ENCODE peak calls at places on chromosome 11, in six cellular contexts. One of them, this sample, is unnamed.
A peak's percentile ranks its signal among the peaks of the same experiment; 100 is the strongest.

GRCh38 chr11:107014871-107015270 is 3.4 kb downstream of the GUCY1A2 start:
- DNase-seq in cardiac fibroblast: peak; percentile 7
- DNase-seq in tibial nerve: no peak
- DNase-seq in RWPE1: no peak
- DNase-seq in body of pancreas: no peak
- DNase-seq in GM12865: no peak
- DNase-seq in this sample: no peak

GRCh38 chr11:2193099-2193886 is 21.7 kb upstream of the TH start:
- DNase-seq in cardiac fibroblast: no peak
- DNase-seq in GM12865: no peak
- DNase-seq in RWPE1: peak; percentile 54
- DNase-seq in tibial nerve: no peak
- DNase-seq in body of pancreas: no peak
- DNase-seq in this sample: no peak

GRCh38 chr11:111913997-111914396 is 1.5 kb downstream of the HSPB2 start:
- DNase-seq in RWPE1: no peak
- DNase-seq in tibial nerve: peak; percentile 64
- DNase-seq in GM12865: no peak
- DNase-seq in cardiac fibroblast: peak; percentile 88
- DNase-seq in body of pancreas: no peak
- DNase-seq in this sample: no peak

GRCh38 chr11:2860636-2861035 is 24.9 kb downstream of the CDKN1C start:
- DNase-seq in body of pancreas: no peak
- DNase-seq in GM12865: peak; percentile 26
- DNase-seq in cardiac fibroblast: peak; percentile 26
- DNase-seq in RWPE1: peak; percentile 16
- DNase-seq in tibial nerve: no peak
- DNase-seq in this sample: no peak

GRCh38 chr11:2771758-2772466 is 72.1 kb upstream of the KCNQ1OT1 start:
- DNase-seq in RWPE1: no peak
- DNase-seq in body of pancreas: no peak
- DNase-seq in GM12865: no peak
- DNase-seq in tibial nerve: peak; percentile 6
- DNase-seq in cardiac fibroblast: no peak
- DNase-seq in this sample: peak; percentile 23

GRCh38 chr11:118051611-118052461 is 25.0 kb upstream of the TMPRSS4 start:
- DNase-seq in tibial nerve: no peak
- DNase-seq in cardiac fibroblast: no peak
- DNase-seq in GM12865: peak; percentile 74
- DNase-seq in body of pancreas: no peak
- DNase-seq in RWPE1: no peak
- DNase-seq in this sample: no peak

GRCh38 chr11:131875611-131876010 is 505.2 kb downstream of the NTM start:
- DNase-seq in tibial nerve: no peak
- DNase-seq in RWPE1: no peak
- DNase-seq in body of pancreas: no peak
- DNase-seq in GM12865: no peak
- DNase-seq in cardiac fibroblast: peak; percentile 27
- DNase-seq in this sample: no peak

GRCh38 chr11:89176938-89177337 is 737 bp upstream of the TYR start:
- DNase-seq in body of pancreas: no peak
- DNase-seq in tibial nerve: no peak
- DNase-seq in RWPE1: no peak
- DNase-seq in GM12865: no peak
- DNase-seq in cardiac fibroblast: no peak
- DNase-seq in this sample: no peak

GRCh38 chr11:130449246-130449990 is 973 bp downstream of the ADAMTS15 start:
- DNase-seq in body of pancreas: no peak
- DNase-seq in GM12865: no peak
- DNase-seq in cardiac fibroblast: no peak
- DNase-seq in RWPE1: no peak
- DNase-seq in tibial nerve: no peak
- DNase-seq in this sample: no peak

GRCh38 chr11:85663080-85663729 is 1.7 kb downstream of the CREBZF start:
- DNase-seq in RWPE1: no peak
- DNase-seq in GM12865: no peak
- DNase-seq in body of pancreas: no peak
- DNase-seq in cardiac fibroblast: no peak
- DNase-seq in tibial nerve: no peak
- DNase-seq in this sample: no peak

GRCh38 chr11:108947654-108948570 is 283.0 kb downstream of the DDX10 start:
- DNase-seq in body of pancreas: no peak
- DNase-seq in tibial nerve: no peak
- DNase-seq in RWPE1: peak; percentile 77
- DNase-seq in cardiac fibroblast: no peak
- DNase-seq in GM12865: no peak
- DNase-seq in this sample: no peak

GRCh38 chr11:77101043-77101537 is 1.6 kb upstream of the OMP start:
- DNase-seq in RWPE1: no peak
- DNase-seq in body of pancreas: no peak
- DNase-seq in cardiac fibroblast: peak; percentile 42
- DNase-seq in tibial nerve: no peak
- DNase-seq in GM12865: peak; percentile 22
- DNase-seq in this sample: peak; percentile 62

GRCh38 chr11:111331711-111332479 is 33.5 kb downstream of the POU2AF3 start:
- DNase-seq in body of pancreas: no peak
- DNase-seq in GM12865: no peak
- DNase-seq in RWPE1: no peak
- DNase-seq in tibial nerve: no peak
- DNase-seq in cardiac fibroblast: peak; percentile 62
- DNase-seq in this sample: no peak

GRCh38 chr11:3747704-3748103 is 49.6 kb downstream of the NUP98 start:
- DNase-seq in RWPE1: peak; percentile 75
- DNase-seq in tibial nerve: no peak
- DNase-seq in GM12865: no peak
- DNase-seq in cardiac fibroblast: peak; percentile 76
- DNase-seq in body of pancreas: no peak
- DNase-seq in this sample: no peak

GRCh38 chr11:75802913-75803820 is 11.8 kb upstream of the UVRAG start:
- DNase-seq in GM12865: peak; percentile 85
- DNase-seq in body of pancreas: peak; percentile 80
- DNase-seq in RWPE1: peak; percentile 70
- DNase-seq in cardiac fibroblast: peak; percentile 79
- DNase-seq in tibial nerve: peak; percentile 78
- DNase-seq in this sample: peak; percentile 84

GRCh38 chr11:48087422-48087821 is 107.1 kb downstream of the PTPRJ start:
- DNase-seq in RWPE1: no peak
- DNase-seq in cardiac fibroblast: no peak
- DNase-seq in GM12865: no peak
- DNase-seq in body of pancreas: no peak
- DNase-seq in tibial nerve: no peak
- DNase-seq in this sample: no peak

GRCh38 chr11:3093281-3094191 is 36.3 kb upstream of the CARS1 start:
- DNase-seq in GM12865: no peak
- DNase-seq in RWPE1: no peak
- DNase-seq in body of pancreas: no peak
- DNase-seq in tibial nerve: no peak
- DNase-seq in cardiac fibroblast: no peak
- DNase-seq in this sample: peak; percentile 21

GRCh38 chr11:60377737-60378136 is 595 bp upstream of the MS4A7 start:
- DNase-seq in body of pancreas: no peak
- DNase-seq in GM12865: peak; percentile 77
- DNase-seq in RWPE1: no peak
- DNase-seq in tibial nerve: peak; percentile 18
- DNase-seq in cardiac fibroblast: no peak
- DNase-seq in this sample: peak; percentile 58

GRCh38 chr11:86185346-86185745 is 59.2 kb upstream of the EED start:
- DNase-seq in RWPE1: no peak
- DNase-seq in GM12865: no peak
- DNase-seq in cardiac fibroblast: no peak
- DNase-seq in tibial nerve: no peak
- DNase-seq in body of pancreas: no peak
- DNase-seq in this sample: no peak

GRCh38 chr11:24005202-24005876 is 491.5 kb upstream of the LUZP2 start:
- DNase-seq in RWPE1: no peak
- DNase-seq in cardiac fibroblast: no peak
- DNase-seq in tibial nerve: no peak
- DNase-seq in body of pancreas: no peak
- DNase-seq in GM12865: no peak
- DNase-seq in this sample: no peak

GRCh38 chr11:82980292-82980691 is 78.8 kb downstream of the DDIAS start:
- DNase-seq in tibial nerve: no peak
- DNase-seq in cardiac fibroblast: peak; percentile 63
- DNase-seq in RWPE1: peak; percentile 82
- DNase-seq in GM12865: no peak
- DNase-seq in body of pancreas: no peak
- DNase-seq in this sample: no peak

GRCh38 chr11:119699227-119699626 is 29.8 kb downstream of the NECTIN1 start:
- DNase-seq in tibial nerve: no peak
- DNase-seq in GM12865: no peak
- DNase-seq in RWPE1: no peak
- DNase-seq in cardiac fibroblast: peak; percentile 70
- DNase-seq in body of pancreas: peak; percentile 57
- DNase-seq in this sample: no peak

GRCh38 chr11:61370349-61371005 is 8.3 kb downstream of the TMEM138 start:
- DNase-seq in RWPE1: no peak
- DNase-seq in GM12865: no peak
- DNase-seq in tibial nerve: no peak
- DNase-seq in body of pancreas: no peak
- DNase-seq in cardiac fibroblast: no peak
- DNase-seq in this sample: no peak

GRCh38 chr11:72067676-72068075 is 12.7 kb downstream of the NUMA1 start:
- DNase-seq in GM12865: no peak
- DNase-seq in cardiac fibroblast: no peak
- DNase-seq in body of pancreas: no peak
- DNase-seq in tibial nerve: no peak
- DNase-seq in RWPE1: no peak
- DNase-seq in this sample: no peak

GRCh38 chr11:17906436-17906835 is 106.4 kb downstream of the SERGEF start:
- DNase-seq in body of pancreas: no peak
- DNase-seq in RWPE1: no peak
- DNase-seq in cardiac fibroblast: no peak
- DNase-seq in GM12865: peak; percentile 9
- DNase-seq in tibial nerve: no peak
- DNase-seq in this sample: no peak
- TF ChIP-seq CTCF in body of pancreas: no peak
- TF ChIP-seq CTCF in RWPE1: no peak
- TF ChIP-seq CTCF in cardiac fibroblast: peak; percentile 10
- TF ChIP-seq CTCF in GM12865: peak; percentile 9
- TF ChIP-seq CTCF in tibial nerve: no peak
- TF ChIP-seq CTCF in this sample: no peak

GRCh38 chr11:16356751-16357365 is 512 bp upstream of the SOX6 start:
- DNase-seq in cardiac fibroblast: peak; percentile 10
- DNase-seq in tibial nerve: no peak
- DNase-seq in GM12865: no peak
- DNase-seq in body of pancreas: no peak
- DNase-seq in RWPE1: no peak
- DNase-seq in this sample: no peak

GRCh38 chr11:16357776-16358175 is 1.4 kb upstream of the SOX6 start:
- DNase-seq in tibial nerve: no peak
- DNase-seq in RWPE1: no peak
- DNase-seq in GM12865: no peak
- DNase-seq in cardiac fibroblast: no peak
- DNase-seq in body of pancreas: no peak
- DNase-seq in this sample: no peak

GRCh38 chr11:16358726-16359125 is 2.4 kb upstream of the SOX6 start:
- DNase-seq in body of pancreas: no peak
- DNase-seq in GM12865: no peak
- DNase-seq in cardiac fibroblast: no peak
- DNase-seq in RWPE1: no peak
- DNase-seq in tibial nerve: no peak
- DNase-seq in this sample: no peak

GRCh38 chr11:16359369-16359768 is 3.0 kb upstream of the SOX6 start:
- DNase-seq in cardiac fibroblast: no peak
- DNase-seq in RWPE1: no peak
- DNase-seq in tibial nerve: no peak
- DNase-seq in GM12865: no peak
- DNase-seq in body of pancreas: no peak
- DNase-seq in this sample: no peak

DNA sequence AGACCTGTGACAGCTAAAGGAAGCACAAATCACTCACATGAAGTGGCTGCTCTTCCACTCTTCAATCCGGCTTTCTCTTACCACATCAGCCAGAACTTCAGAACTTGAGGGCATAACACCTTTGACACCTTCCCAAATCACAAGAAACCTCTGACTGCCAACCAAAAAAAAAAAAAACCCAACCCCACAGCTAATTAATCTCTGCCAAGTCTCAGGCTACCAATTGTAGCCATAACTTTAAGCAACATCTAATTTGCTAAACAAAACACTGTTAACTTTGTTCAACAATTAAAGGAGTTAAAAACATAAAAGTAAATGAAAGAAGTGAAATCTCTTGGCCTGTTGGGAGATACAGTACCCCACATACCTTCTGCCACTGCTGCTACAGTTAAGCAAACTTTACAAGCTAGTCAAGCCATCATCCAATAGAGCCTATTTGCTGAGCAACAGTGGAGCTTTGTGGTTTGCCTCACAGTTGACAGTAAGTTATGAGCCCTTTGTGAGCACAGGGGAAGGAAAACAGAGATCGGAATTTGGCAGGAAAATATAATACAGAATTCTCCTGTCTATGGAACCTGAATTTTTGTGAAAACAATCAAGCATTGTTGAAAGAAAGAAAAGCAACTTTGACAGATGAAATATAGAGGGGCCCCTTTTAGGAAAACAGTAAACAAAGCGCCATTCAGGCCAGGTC is at the start of gene SOX6:
- DNase-seq in tibial nerve: no peak
- DNase-seq in body of pancreas: no peak
- DNase-seq in cardiac fibroblast: peak; percentile 25
- DNase-seq in GM12865: no peak
- DNase-seq in RWPE1: no peak
- DNase-seq in this sample: no peak
- TF ChIP-seq CTCF in tibial nerve: no peak
- TF ChIP-seq CTCF in body of pancreas: no peak
- TF ChIP-seq CTCF in cardiac fibroblast: no peak
- TF ChIP-seq CTCF in GM12865: no peak
- TF ChIP-seq CTCF in RWPE1: no peak
- TF ChIP-seq CTCF in this sample: no peak

DNA sequence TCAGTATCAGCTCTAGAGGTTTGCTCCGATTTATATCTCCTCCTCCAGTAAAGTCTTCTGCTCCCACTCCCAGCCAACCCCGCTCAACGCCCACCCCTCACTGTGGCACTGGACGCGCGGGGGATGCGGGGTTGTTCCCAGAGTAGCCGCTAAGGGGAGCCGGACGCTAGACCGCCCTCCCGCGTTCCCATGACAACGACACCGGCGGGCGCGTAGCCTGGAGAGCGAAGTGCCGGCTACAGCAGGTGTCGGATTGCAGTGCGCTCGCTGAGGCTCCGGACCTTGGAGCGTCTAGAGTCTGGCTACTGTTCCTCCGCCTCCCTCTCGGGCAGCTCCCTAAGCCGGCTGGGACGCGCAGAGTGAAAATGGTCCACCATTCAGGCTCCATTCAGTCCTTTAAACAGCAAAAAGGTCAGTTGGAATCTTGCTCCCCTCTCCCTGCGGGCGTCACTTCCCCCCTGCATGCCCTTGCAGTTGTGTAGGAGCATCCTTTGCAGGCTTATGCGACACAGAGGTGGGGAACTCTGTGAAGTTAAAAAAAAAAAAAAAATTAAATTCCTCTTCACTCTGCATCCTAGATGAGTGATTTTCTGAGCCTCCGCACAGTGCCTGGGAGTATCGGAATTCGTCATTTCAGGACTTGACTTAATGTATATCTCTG is at the start of gene ANO3:
- DNase-seq in tibial nerve: no peak
- DNase-seq in body of pancreas: peak; percentile 73
- DNase-seq in RWPE1: peak; percentile 80
- DNase-seq in cardiac fibroblast: peak; percentile 87
- DNase-seq in GM12865: peak; percentile 47
- DNase-seq in this sample: peak; percentile 67
- TF ChIP-seq CTCF in tibial nerve: peak; percentile 39
- TF ChIP-seq CTCF in body of pancreas: peak; percentile 70
- TF ChIP-seq CTCF in RWPE1: peak; percentile 53
- TF ChIP-seq CTCF in cardiac fibroblast: peak; percentile 89
- TF ChIP-seq CTCF in GM12865: no peak
- TF ChIP-seq CTCF in this sample: peak; percentile 15

GRCh38 chr11:57546869-57547518 is 9.6 kb downstream of the SMTNL1 start:
- DNase-seq in cardiac fibroblast: peak; percentile 27
- DNase-seq in body of pancreas: no peak
- DNase-seq in RWPE1: no peak
- DNase-seq in GM12865: peak; percentile 63
- DNase-seq in tibial nerve: no peak
- DNase-seq in this sample: peak; percentile 80
- TF ChIP-seq CTCF in cardiac fibroblast: no peak
- TF ChIP-seq CTCF in body of pancreas: no peak
- TF ChIP-seq CTCF in RWPE1: no peak
- TF ChIP-seq CTCF in GM12865: no peak
- TF ChIP-seq CTCF in tibial nerve: no peak
- TF ChIP-seq CTCF in this sample: no peak